ENCODE peak calls at places on chromosome 16, in eight cellular contexts. G, N, Q, O, L, B, Z and J are unnamed samples.

GRCh38 chr16:86515420-86515779 is 5.1 kb downstream of the FOXF1 start:
- DNase-seq in G (no peak), N (no peak), Q (peak), O (no peak), L (no peak), B (peak), Z (no peak), J (no peak)

GRCh38 chr16:85374571-85374872 is 238.6 kb upstream of the GSE1 start:
- DNase-seq in G (no peak), N (no peak), Q (no peak), O (no peak), L (no peak), B (no peak), Z (no peak), J (no peak)

GRCh38 chr16:48231675-48232214 is 12.4 kb upstream of the LONP2 start:
- DNase-seq in G (no peak), N (no peak), Q (peak), O (peak), L (peak), B (peak), Z (no peak), J (peak)

GRCh38 chr16:48607056-48607825 is 2.7 kb downstream of the N4BP1 start:
- DNase-seq in G (no peak), N (peak), Q (peak), O (no peak), L (no peak), B (peak), Z (no peak), J (no peak)

GRCh38 chr16:24015923-24016322 is 180.1 kb downstream of the PRKCB start:
- DNase-seq in G (no peak), N (no peak), Q (no peak), O (no peak), L (no peak), B (no peak), Z (no peak), J (no peak)

GRCh38 chr16:56871172-56871593 is 6.2 kb downstream of the SLC12A3 start:
- DNase-seq in G (no peak), N (peak), Q (no peak), O (no peak), L (no peak), B (peak), Z (no peak), J (no peak)

GRCh38 chr16:83615553-83615952 is 192.2 kb upstream of the HSBP1 start:
- DNase-seq in G (no peak), N (peak), Q (no peak), O (no peak), L (no peak), B (peak), Z (no peak), J (no peak)

GRCh38 chr16:89292443-89293078 is 75.1 kb downstream of the ZNF778 start:
- DNase-seq in G (no peak), N (no peak), Q (no peak), O (no peak), L (no peak), B (no peak), Z (no peak), J (no peak)

DNA sequence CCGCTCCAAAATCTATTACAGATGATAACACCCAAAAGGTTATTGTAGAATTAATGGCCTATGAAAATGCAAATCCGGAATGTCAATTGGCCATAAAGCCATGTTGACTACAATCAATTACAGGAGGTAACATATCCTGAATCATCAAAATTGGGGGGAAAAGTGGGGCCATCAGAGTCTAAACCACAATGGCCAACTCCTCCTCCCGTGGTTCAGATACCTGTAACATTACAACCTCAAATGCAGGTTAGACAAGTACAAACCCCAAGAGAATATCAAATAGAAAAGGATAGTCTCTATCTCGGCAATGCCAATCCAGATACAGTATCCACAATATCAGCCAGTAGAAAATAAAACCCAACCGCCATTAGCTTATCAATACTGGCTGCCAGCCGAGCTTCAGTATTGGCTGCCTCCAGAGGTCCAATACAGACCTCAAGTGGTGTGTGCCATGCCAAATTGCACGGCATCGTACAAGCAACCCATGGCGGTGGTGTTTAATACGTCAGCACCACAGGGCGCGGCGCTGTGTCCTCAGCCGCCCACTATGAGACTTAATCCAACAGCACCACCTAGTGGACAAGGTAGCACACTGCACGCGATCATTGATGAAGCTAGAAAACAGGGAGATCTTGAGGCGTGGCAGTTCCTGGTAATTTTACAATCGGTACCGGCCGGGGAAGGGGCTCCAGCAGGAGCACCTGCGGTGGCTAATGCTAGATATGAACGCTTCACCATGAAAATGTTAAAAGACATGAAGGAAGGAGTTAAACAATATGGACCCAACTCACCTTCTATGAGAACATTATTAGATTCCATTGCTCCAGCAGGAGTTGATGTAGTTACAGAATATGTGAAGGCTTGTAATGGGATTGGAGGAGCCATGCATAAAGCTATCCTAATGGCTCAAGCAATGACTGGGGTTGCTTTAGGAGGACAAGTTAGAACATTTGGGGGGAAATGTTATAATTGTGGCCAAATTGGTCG is 15.2 kb downstream of the FLYWCH1 start:
- DNase-seq in G (peak), N (peak), Q (peak), O (peak), L (peak), B (peak), Z (peak), J (peak)
- H3K4me3 ChIP-seq in G (no peak), N (no peak), Q (no peak), O (peak), L (peak), B (no peak), Z (peak), J (no peak)

GRCh38 chr16:29858974-29859373 is 4.1 kb downstream of the CDIPT start:
- DNase-seq in G (no peak), N (no peak), Q (no peak), O (no peak), L (no peak), B (no peak), Z (no peak), J (no peak)

GRCh38 chr16:29862884-29863668 is at the start of gene CDIPT:
- DNase-seq in G (peak), N (peak), Q (peak), O (peak), L (peak), B (peak), Z (peak), J (peak)

GRCh38 chr16:29862383-29862883 is 593 bp downstream of the CDIPT start:
- DNase-seq in G (no peak), N (no peak), Q (peak), O (no peak), L (no peak), B (no peak), Z (no peak), J (no peak)

GRCh38 chr16:29858149-29858899 is 4.7 kb downstream of the CDIPT start:
- DNase-seq in G (no peak), N (no peak), Q (no peak), O (no peak), L (no peak), B (no peak), Z (no peak), J (no peak)

GRCh38 chr16:29860218-29860617 is 2.8 kb downstream of the CDIPT start:
- DNase-seq in G (no peak), N (no peak), Q (no peak), O (no peak), L (no peak), B (no peak), Z (no peak), J (no peak)
- H3K4me3 ChIP-seq in G (no peak), N (no peak), Q (no peak), O (no peak), L (no peak), B (no peak), Z (no peak), J (no peak)

DNA sequence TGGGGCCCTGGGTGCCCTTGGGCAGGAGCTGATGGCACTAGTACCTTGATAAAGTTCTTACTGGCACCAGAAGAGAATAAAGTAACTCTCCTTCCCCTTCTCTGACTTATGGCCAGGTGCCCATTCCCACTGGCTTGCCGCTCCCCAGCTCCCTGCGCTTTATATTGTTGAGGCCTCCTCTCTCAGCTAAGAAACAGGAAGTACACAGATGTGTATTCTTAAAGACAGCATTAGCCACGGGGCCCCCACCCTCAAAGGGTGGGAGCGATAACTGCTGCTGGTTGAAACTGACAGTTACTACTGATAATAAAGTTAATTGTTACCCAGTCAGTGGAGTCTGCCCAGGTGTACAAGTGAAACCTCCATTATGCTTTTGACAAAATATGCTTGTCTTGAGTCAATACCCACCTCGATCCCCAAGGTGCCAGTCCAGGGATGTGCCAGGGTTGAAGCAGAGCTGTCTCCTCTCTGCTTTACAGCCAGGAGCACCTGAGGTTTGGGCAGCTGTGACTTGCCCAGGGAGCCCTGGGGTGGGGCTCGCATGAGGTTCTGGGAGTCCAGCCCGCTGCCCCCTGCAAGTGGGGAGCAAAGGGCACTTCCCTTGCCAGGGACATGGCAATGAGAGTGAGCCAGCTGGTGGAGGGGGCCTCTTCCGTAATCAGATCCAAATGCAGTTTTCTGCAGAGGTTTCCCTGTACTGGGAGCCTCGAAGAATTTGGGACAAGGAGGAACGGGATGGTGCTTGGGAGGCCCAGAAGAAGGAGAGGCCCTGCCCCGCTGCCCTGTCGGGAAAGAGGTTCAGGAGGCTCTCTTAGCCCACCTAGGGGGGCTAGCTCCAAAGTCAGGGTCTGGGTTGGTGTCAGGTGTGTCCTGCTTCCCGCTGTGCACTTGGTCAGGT is 5.4 kb upstream of the CLDN9 start:
- DNase-seq in G (no peak), N (no peak), Q (no peak), O (no peak), L (peak), B (no peak), Z (no peak), J (no peak)
- H3K4me3 ChIP-seq in G (no peak), N (no peak), Q (no peak), O (no peak), L (no peak), B (no peak), Z (peak), J (no peak)

GRCh38 chr16:68081796-68082567 is 3.2 kb upstream of the NFATC3 start:
- DNase-seq in G (no peak), N (no peak), Q (no peak), O (no peak), L (no peak), B (no peak), Z (no peak), J (no peak)
- H3K4me3 ChIP-seq in G (no peak), N (no peak), Q (no peak), O (no peak), L (peak), B (no peak), Z (no peak), J (no peak)

GRCh38 chr16:7333326-7333725 is 681 bp downstream of the RBFOX1 start:
- DNase-seq in G (no peak), N (no peak), Q (no peak), O (no peak), L (no peak), B (no peak), Z (no peak), J (no peak)
- H3K4me3 ChIP-seq in G (no peak), N (no peak), Q (no peak), O (no peak), L (no peak), B (no peak), Z (no peak), J (no peak)

GRCh38 chr16:30186444-30186781 is 3.0 kb downstream of the CORO1A start:
- DNase-seq in G (no peak), N (no peak), Q (no peak), O (no peak), L (no peak), B (no peak), Z (no peak), J (no peak)

GRCh38 chr16:30185141-30185682 is 1.8 kb downstream of the CORO1A start:
- DNase-seq in G (no peak), N (no peak), Q (no peak), O (no peak), L (no peak), B (no peak), Z (no peak), J (no peak)

GRCh38 chr16:30184430-30185140 is 1.2 kb downstream of the CORO1A start:
- DNase-seq in G (peak), N (peak), Q (no peak), O (no peak), L (peak), B (no peak), Z (peak), J (no peak)

GRCh38 chr16:30186782-30187555 is 3.6 kb downstream of the CORO1A start:
- DNase-seq in G (peak), N (peak), Q (peak), O (no peak), L (peak), B (no peak), Z (peak), J (peak)

GRCh38 chr16:30185683-30186421 is 2.5 kb downstream of the CORO1A start:
- DNase-seq in G (peak), N (no peak), Q (no peak), O (no peak), L (peak), B (no peak), Z (no peak), J (peak)
- H3K4me3 ChIP-seq in G (peak), N (no peak), Q (no peak), O (no peak), L (peak), B (no peak), Z (peak), J (peak)

GRCh38 chr16:1154291-1154886 is 1.5 kb downstream of the CACNA1H start:
- DNase-seq in G (no peak), N (no peak), Q (peak), O (no peak), L (no peak), B (no peak), Z (no peak), J (no peak)

GRCh38 chr16:1156111-1156982 is 3.4 kb downstream of the CACNA1H start:
- DNase-seq in G (no peak), N (no peak), Q (no peak), O (no peak), L (no peak), B (no peak), Z (no peak), J (no peak)

GRCh38 chr16:1153480-1154160 is 714 bp downstream of the CACNA1H start:
- DNase-seq in G (no peak), N (no peak), Q (peak), O (no peak), L (no peak), B (no peak), Z (no peak), J (no peak)

GRCh38 chr16:1155353-1156110 is 2.6 kb downstream of the CACNA1H start:
- DNase-seq in G (no peak), N (no peak), Q (no peak), O (no peak), L (no peak), B (no peak), Z (no peak), J (no peak)

GRCh38 chr16:1154887-1155331 is 2.0 kb downstream of the CACNA1H start:
- DNase-seq in G (no peak), N (no peak), Q (no peak), O (no peak), L (no peak), B (peak), Z (no peak), J (no peak)
- H3K4me3 ChIP-seq in G (no peak), N (no peak), Q (peak), O (no peak), L (no peak), B (no peak), Z (peak), J (no peak)

GRCh38 chr16:75506107-75506506 is 10.9 kb upstream of the CHST6 start:
- DNase-seq in G (no peak), N (no peak), Q (no peak), O (no peak), L (no peak), B (no peak), Z (no peak), J (no peak)
- H3K4me3 ChIP-seq in G (no peak), N (no peak), Q (no peak), O (no peak), L (no peak), B (no peak), Z (no peak), J (no peak)

GRCh38 chr16:28623172-28623711 is 13.4 kb upstream of the SULT1A1 start:
- DNase-seq in G (peak), N (peak), Q (no peak), O (no peak), L (peak), B (no peak), Z (no peak), J (peak)
- H3K4me3 ChIP-seq in G (peak), N (peak), Q (no peak), O (peak), L (no peak), B (no peak), Z (peak), J (peak)

DNA sequence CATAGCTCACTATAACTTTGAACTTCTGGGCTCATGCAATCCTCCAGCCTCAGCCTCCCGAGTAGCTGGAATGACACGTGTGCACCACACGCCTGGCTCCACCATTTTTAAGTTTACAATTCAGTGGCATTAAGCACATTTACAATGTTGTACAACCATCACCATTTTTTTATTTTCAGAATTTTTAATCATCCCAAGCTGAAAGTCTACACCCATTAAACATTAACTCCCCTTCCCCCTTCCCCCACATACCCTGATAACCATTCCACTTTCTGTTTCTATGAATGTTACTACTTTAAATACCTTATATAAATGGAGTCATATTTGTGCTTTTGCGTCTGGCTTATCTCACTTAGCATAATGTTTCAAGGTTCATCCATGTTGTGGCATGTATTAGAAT is 18.0 kb downstream of the NETO2 start:
- DNase-seq in G (no peak), N (no peak), Q (no peak), O (no peak), L (no peak), B (no peak), Z (no peak), J (no peak)
- H3K4me3 ChIP-seq in G (no peak), N (no peak), Q (no peak), O (no peak), L (no peak), B (no peak), Z (no peak), J (no peak)